ENCODE peak calls at places on chromosomes 3 and 15, in nine cellular contexts. T, A, O, F, H, L, M, S and I are unnamed samples.

GRCh38 chr3:190968616-190969015 is 106.1 kb upstream of the GMNC start:
- DNase-seq in T (no peak), A (no peak), O (no peak), F (no peak), H (no peak), L (no peak), M (peak; percentile 16), S (no peak), I (no peak)

GRCh38 chr3:110620118-110620517 is 451.5 kb upstream of the NECTIN3 start:
- DNase-seq in T (no peak), A (no peak), O (no peak), F (no peak), H (no peak), L (no peak), M (no peak), S (no peak), I (no peak)

GRCh38 chr15:48421362-48421761 is 90.1 kb downstream of the DUT start:
- DNase-seq in T (no peak), A (no peak), O (no peak), F (no peak), H (no peak), L (no peak), M (no peak), S (no peak), I (no peak)

GRCh38 chr3:99586680-99587079 is 51.7 kb upstream of the COL8A1 start:
- DNase-seq in T (no peak), A (no peak), O (no peak), F (no peak), H (no peak), L (no peak), M (no peak), S (peak; percentile 17), I (no peak)

GRCh38 chr3:35965908-35966307 is 326.6 kb downstream of the ARPP21 start:
- DNase-seq in T (no peak), A (no peak), O (no peak), F (no peak), H (no peak), L (peak; percentile 12), M (peak; percentile 18), S (peak; percentile 39), I (no peak)

GRCh38 chr3:8882171-8882593 is 81.1 kb downstream of the RAD18 start:
- DNase-seq in T (no peak), A (no peak), O (no peak), F (no peak), H (no peak), L (no peak), M (peak; percentile 28), S (no peak), I (no peak)

GRCh38 chr3:114308830-114309229 is 15.0 kb downstream of the TIGIT start:
- DNase-seq in T (no peak), A (no peak), O (no peak), F (no peak), H (peak; percentile 40), L (no peak), M (no peak), S (no peak), I (no peak)

GRCh38 chr3:125151437-125151806 is 61.1 kb downstream of the SLC12A8 start:
- DNase-seq in T (no peak), A (no peak), O (no peak), F (no peak), H (no peak), L (no peak), M (no peak), S (no peak), I (no peak)

GRCh38 chr15:31091531-31091930 is 10.0 kb downstream of the TRPM1 start:
- DNase-seq in T (no peak), A (no peak), O (no peak), F (no peak), H (no peak), L (no peak), M (no peak), S (peak; percentile 75), I (no peak)

GRCh38 chr3:170730071-170730812 is 139.8 kb downstream of the RPL22L1 start:
- DNase-seq in T (no peak), A (no peak), O (no peak), F (no peak), H (no peak), L (no peak), M (no peak), S (no peak), I (no peak)

GRCh38 chr3:134663646-134664456 is 13.0 kb upstream of the KY start:
- DNase-seq in T (no peak), A (no peak), O (no peak), F (no peak), H (no peak), L (no peak), M (no peak), S (peak; percentile 33), I (no peak)

GRCh38 chr3:156181509-156181908 is 61.1 kb downstream of the KCNAB1 start:
- DNase-seq in T (no peak), A (no peak), O (no peak), F (no peak), H (no peak), L (no peak), M (no peak), S (peak; percentile 6), I (no peak)

GRCh38 chr3:39038165-39038564 is 13.6 kb downstream of the SCN11A start:
- DNase-seq in T (no peak), A (no peak), O (no peak), F (no peak), H (no peak), L (no peak), M (no peak), S (peak; percentile 65), I (no peak)

GRCh38 chr3:20878676-20879075 is 692.7 kb upstream of the SGO1 start:
- DNase-seq in T (no peak), A (no peak), O (no peak), F (no peak), H (no peak), L (no peak), M (no peak), S (no peak), I (no peak)

GRCh38 chr3:59526999-59527398 is 477.2 kb upstream of the CFAP20DC start:
- DNase-seq in T (no peak), A (no peak), O (no peak), F (no peak), H (no peak), L (no peak), M (no peak), S (no peak), I (no peak)

GRCh38 chr3:50817756-50818518 is 143.2 kb downstream of the DOCK3 start:
- DNase-seq in T (no peak), A (no peak), O (no peak), F (no peak), H (no peak), L (no peak), M (no peak), S (no peak), I (no peak)

GRCh38 chr15:59028387-59028955 is 41.0 kb downstream of the RNF111 start:
- DNase-seq in T (no peak), A (no peak), O (no peak), F (no peak), H (no peak), L (no peak), M (no peak), S (no peak), I (no peak)